ENCODE peak calls at places on chromosomes 16 and 17, in nine cellular contexts. I is colonic mucosa, H is upper lobe of right lung, F is adrenal gland, D is neural progenitor cell, T is keratinocyte, B is IMR-90, E is tibial nerve, Z is fibroblast of lung. M is an unnamed sample. For H3K4me1 and H3K9me3, the result is how much of the 10 kb centered on the place peaks cover.

GRCh38 chr17:44062871-44063270 is 3.6 kb downstream of the LSM12 start:
- DNase-seq in I (no peak), H (no peak), F (no peak), D (no peak), T (no peak), B (no peak), E (no peak), Z (no peak), M (no peak)

GRCh38 chr17:80356231-80356856 is 58.6 kb upstream of the ENDOV start:
- DNase-seq in I (no peak), H (no peak), F (no peak), D (peak), T (no peak), B (no peak), E (no peak), Z (no peak), M (no peak)

GRCh38 chr17:68260051-68260762 is 12.4 kb downstream of the AMZ2 start:
- DNase-seq in I (no peak), H (no peak), F (no peak), D (no peak), T (no peak), B (no peak), E (no peak), Z (no peak), M (no peak)

GRCh38 chr17:35896011-35896587 is 15.9 kb upstream of the CCL5 start:
- DNase-seq in I (no peak), H (no peak), F (no peak), D (no peak), T (no peak), B (no peak), E (no peak), Z (no peak), M (no peak)

GRCh38 chr17:50953831-50954601 is 87.9 kb upstream of the TOB1 start:
- DNase-seq in I (no peak), H (peak), F (peak), D (peak), T (peak), B (peak), E (peak), Z (peak), M (peak)

GRCh38 chr16:8962393-8963009 is 1.2 kb downstream of the USP7 start:
- DNase-seq in I (peak), H (peak), F (no peak), D (peak), T (no peak), B (no peak), E (no peak), Z (no peak), M (no peak)

GRCh38 chr17:34025179-34025551 is 229.9 kb upstream of the CCL2 start:
- DNase-seq in I (no peak), H (no peak), F (no peak), D (no peak), T (no peak), B (no peak), E (no peak), Z (no peak), M (no peak)

GRCh38 chr16:81505011-81505660 is 60.5 kb downstream of the CMIP start:
- DNase-seq in I (no peak), H (no peak), F (no peak), D (no peak), T (peak), B (no peak), E (no peak), Z (no peak), M (peak)

GRCh38 chr17:78315355-78316114 is 44.3 kb downstream of the SOCS3 start:
- DNase-seq in I (peak), H (peak), F (peak), D (no peak), T (peak), B (peak), E (peak), Z (peak), M (no peak)

DNA sequence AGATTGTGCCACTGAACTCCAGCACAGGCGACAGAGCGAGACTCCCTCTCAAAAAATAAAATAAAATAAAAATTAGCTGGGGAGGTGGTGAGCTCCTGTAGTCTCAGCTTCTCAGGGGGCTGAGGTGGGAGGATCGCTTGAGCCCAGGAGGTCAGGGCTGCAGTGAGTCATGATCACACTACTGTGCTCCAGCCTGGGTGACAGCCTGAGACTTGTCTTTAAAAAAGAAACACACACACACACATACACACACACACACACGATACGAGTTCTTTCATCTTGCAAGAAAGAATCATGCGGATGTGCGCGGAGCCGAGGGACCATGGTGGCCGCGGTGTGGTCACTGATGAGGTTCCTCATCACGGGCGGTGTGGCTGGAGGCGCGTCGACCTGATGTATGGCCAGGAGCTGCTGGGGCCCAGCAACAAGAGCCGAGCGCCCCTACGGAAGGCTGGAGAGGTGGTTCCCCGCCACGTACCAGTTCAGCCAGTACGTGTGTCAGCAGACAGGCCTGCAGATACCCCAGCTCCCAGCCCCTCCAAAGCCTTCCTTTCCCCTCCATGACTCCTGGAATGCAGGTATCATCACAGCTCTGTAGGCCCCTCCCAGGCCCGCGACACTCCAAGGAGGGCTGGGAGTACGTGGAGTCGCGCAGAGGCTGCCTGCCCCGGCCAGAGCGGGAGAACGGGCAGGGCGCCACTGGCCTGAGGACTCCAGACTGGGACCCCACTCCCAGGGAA is 20.7 kb downstream of the NXN start:
- DNase-seq in I (no peak), H (no peak), F (no peak), D (no peak), T (no peak), B (no peak), E (no peak), Z (no peak), M (no peak)
- H3K4me1 ChIP-seq in I (under half), H (under half), F (under half), D (under half), T (under half), B (under half), E (under half), Z (under half), M (under half)

DNA sequence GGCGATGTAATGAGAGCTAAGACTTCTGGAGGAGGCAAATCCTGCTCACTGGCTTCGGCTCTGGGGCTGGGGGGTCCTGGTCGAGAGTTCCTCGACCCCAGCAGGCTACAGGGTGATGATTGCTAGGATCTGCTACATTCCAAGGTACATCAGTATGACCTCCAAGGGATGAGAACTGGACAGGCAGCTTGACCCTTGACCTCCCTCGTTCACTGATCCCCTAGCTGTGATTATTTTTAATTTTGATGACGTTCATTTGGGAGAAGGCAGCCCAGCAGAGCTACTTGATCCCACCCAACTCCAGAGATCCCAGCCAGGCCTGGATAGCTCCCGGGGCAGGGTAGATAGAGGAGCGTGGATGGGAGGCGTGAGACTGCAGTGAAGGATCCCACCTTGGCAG is 242.3 kb downstream of the MAF start:
- DNase-seq in I (no peak), H (no peak), F (no peak), D (no peak), T (no peak), B (no peak), E (no peak), Z (no peak), M (no peak)
- H3K9me3 ChIP-seq in I (under half), H (under half), F (under half), D (under half), T (under half), B (under half), E (under half), Z (under half), M (under half)

DNA sequence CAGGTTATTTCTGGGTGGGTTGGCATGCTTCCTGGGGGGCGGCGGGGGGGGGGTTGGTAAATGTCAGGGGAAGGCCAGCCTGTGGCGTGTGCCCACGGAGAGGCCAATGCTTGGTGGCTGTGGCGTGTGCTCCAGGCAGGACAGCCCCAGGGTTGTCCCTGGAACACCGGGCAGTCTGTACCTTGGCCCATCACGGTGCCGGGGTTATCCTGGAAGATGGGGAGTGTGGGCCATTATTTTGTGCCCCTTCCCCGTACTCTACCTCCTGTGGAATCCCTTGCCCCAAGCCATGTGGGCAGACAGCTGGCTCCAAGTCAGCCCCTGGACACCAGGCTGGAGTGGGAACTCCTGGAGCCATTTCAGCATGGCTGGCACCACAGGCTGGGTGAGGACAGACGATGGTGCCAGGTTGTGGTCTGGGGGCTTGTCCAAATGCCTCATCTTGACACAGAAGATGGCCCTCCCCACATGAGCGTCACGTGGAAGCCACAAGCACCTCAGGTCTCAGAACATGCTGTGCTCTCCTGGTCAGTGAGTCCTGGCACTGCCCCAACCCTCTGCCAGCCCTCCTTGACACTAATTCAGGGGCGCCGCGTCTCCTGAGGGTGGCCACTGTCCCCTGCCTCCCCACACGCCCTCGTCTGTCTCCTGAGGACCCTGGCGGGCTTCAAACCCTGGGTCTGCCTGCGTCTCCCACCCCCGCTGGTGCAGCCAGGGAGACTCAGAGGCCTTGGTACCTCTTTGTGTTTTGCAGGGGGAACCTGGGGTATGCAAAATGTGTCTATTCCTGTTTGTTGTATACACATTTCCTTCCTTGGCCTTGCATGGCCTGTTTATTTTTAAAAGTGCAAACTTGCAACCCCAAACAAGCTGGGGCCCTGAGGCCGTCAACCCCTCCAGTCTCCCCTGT is 4.3 kb downstream of the SLC16A3 start:
- DNase-seq in I (no peak), H (no peak), F (peak), D (no peak), T (no peak), B (no peak), E (no peak), Z (no peak), M (no peak)
- H3K4me1 ChIP-seq in I (under half), H (under half), F (under half), D (under half), T (under half), B (under half), E (half or more), Z (under half), M (under half)

GRCh38 chr16:35149550-35149949 is 1690.1 kb downstream of the TP53TG3F start:
- DNase-seq in I (no peak), H (no peak), F (no peak), D (no peak), T (no peak), B (no peak), E (no peak), Z (no peak), M (no peak)

GRCh38 chr16:35150805-35151312 is 1691.4 kb downstream of the TP53TG3F start:
- DNase-seq in I (no peak), H (no peak), F (no peak), D (no peak), T (no peak), B (no peak), E (no peak), Z (no peak), M (no peak)

GRCh38 chr16:35154627-35155026 is 1695.2 kb downstream of the TP53TG3F start:
- DNase-seq in I (no peak), H (no peak), F (no peak), D (no peak), T (no peak), B (no peak), E (no peak), Z (no peak), M (no peak)

GRCh38 chr16:35148748-35149147 is 1689.3 kb downstream of the TP53TG3F start:
- DNase-seq in I (no peak), H (no peak), F (no peak), D (no peak), T (no peak), B (no peak), E (no peak), Z (no peak), M (no peak)

GRCh38 chr16:35152067-35152627 is 1692.7 kb downstream of the TP53TG3F start:
- DNase-seq in I (no peak), H (no peak), F (no peak), D (no peak), T (no peak), B (no peak), E (no peak), Z (no peak), M (no peak)
- H3K9me3 ChIP-seq in I (under half), H (under half), F (under half), D (under half), T (under half), B (under half), E (half or more), Z (under half), M (under half)

GRCh38 chr16:23561586-23561985 is 4.1 kb downstream of the UBFD1 start:
- DNase-seq in I (no peak), H (no peak), F (no peak), D (no peak), T (no peak), B (no peak), E (no peak), Z (no peak), M (no peak)

GRCh38 chr16:23564964-23565363 is 7.4 kb downstream of the UBFD1 start:
- DNase-seq in I (no peak), H (peak), F (no peak), D (no peak), T (no peak), B (no peak), E (no peak), Z (no peak), M (no peak)

GRCh38 chr16:23563186-23563585 is 5.7 kb downstream of the UBFD1 start:
- DNase-seq in I (no peak), H (no peak), F (no peak), D (no peak), T (no peak), B (no peak), E (no peak), Z (no peak), M (no peak)

GRCh38 chr16:23566724-23567123 is 9.2 kb downstream of the UBFD1 start:
- DNase-seq in I (no peak), H (no peak), F (no peak), D (no peak), T (no peak), B (no peak), E (no peak), Z (no peak), M (no peak)

GRCh38 chr16:23562505-23562904 is 5.0 kb downstream of the UBFD1 start:
- DNase-seq in I (no peak), H (no peak), F (no peak), D (no peak), T (no peak), B (no peak), E (no peak), Z (no peak), M (no peak)
- H3K4me1 ChIP-seq in I (under half), H (under half), F (under half), D (under half), T (under half), B (under half), E (under half), Z (under half), M (under half)

GRCh38 chr16:35344012-35344762 is 1884.8 kb downstream of the TP53TG3F start:
- DNase-seq in I (no peak), H (no peak), F (no peak), D (no peak), T (no peak), B (no peak), E (no peak), Z (no peak), M (no peak)
- H3K9me3 ChIP-seq in I (under half), H (under half), F (under half), D (under half), T (under half), B (under half), E (under half), Z (under half), M (under half)

M was measured in HAP-1.